ENCODE peak calls at places on chromosomes 1 and 21, in eight cellular contexts. F, Z, A, U, O, S, B and J are unnamed samples.

GRCh38 chr21:45981641-45982255 is at the start of gene COL6A1:
- DNase-seq in B (peak), U (peak), A (peak), F (no peak), O (peak), S (peak), Z (no peak), J (no peak)

GRCh38 chr1:35506960-35507901 is 50.0 kb downstream of the KIAA0319L start:
- DNase-seq in B (no peak), Z (peak), S (no peak), O (no peak), F (no peak), U (no peak), A (no peak), J (no peak)

GRCh38 chr1:145688328-145688727 is 18.8 kb downstream of the PDZK1 start:
- DNase-seq in S (no peak), F (no peak), A (no peak), U (no peak), Z (no peak), O (no peak), B (no peak), J (no peak)

GRCh38 chr1:155241069-155241679 is 14.1 kb downstream of the ENTREP3 start:
- DNase-seq in U (peak), O (peak), B (peak), Z (peak), S (peak), F (no peak), A (peak), J (no peak)

GRCh38 chr1:6961289-6961688 is 176.0 kb downstream of the CAMTA1 start:
- DNase-seq in A (no peak), F (no peak), Z (no peak), S (no peak), U (no peak), B (no peak), O (no peak), J (no peak)

GRCh38 chr1:203281033-203281432 is 24.3 kb upstream of the BTG2 start:
- DNase-seq in U (no peak), O (no peak), S (no peak), A (no peak), Z (no peak), F (no peak), B (no peak), J (no peak)

GRCh38 chr1:174077755-174078490 is 55.8 kb upstream of the RC3H1 start:
- DNase-seq in U (no peak), S (no peak), O (no peak), B (no peak), Z (no peak), F (no peak), A (no peak), J (no peak)

GRCh38 chr1:92599184-92599583 is 112.5 kb upstream of the GFI1 start:
- DNase-seq in A (peak), B (no peak), F (no peak), O (no peak), S (peak), U (peak), Z (no peak), J (no peak)

GRCh38 chr1:194931166-194931565 is 1677.1 kb downstream of the KCNT2 start:
- DNase-seq in S (no peak), B (no peak), O (no peak), A (no peak), U (no peak), F (no peak), Z (no peak), J (no peak)

GRCh38 chr21:44965251-44966022 is 25.6 kb downstream of the SLX9 start:
- DNase-seq in S (peak), F (no peak), B (no peak), U (peak), A (peak), Z (no peak), O (no peak), J (no peak)

GRCh38 chr1:172764378-172764777 is 105.5 kb downstream of the FASLG start:
- DNase-seq in F (peak), O (no peak), B (no peak), U (no peak), Z (no peak), A (no peak), S (no peak), J (no peak)